ENCODE peak calls at places on chromosome 18, in seven cellular contexts. Y is NCI-H1694 treated with DMSO at 0.1 percent for 48 hours, W is NB4, I is GM23338, D is NCI-H2081, T is hypothalamus, P is NCI-H1105. U is an unnamed sample.

GRCh38 chr18:44679912-44680270 is 797 bp upstream of the SETBP1 start:
- DNase-seq in P (peak; percentile 76), Y (peak; percentile 8), T (no peak), D (peak; percentile 42), I (peak; percentile 72), W (no peak), U (no peak)

GRCh38 chr18:44700652-44701051 is 20.0 kb downstream of the SETBP1 start:
- DNase-seq in W (peak; percentile 2), P (no peak), T (no peak), Y (no peak), D (no peak), I (no peak), U (no peak)

GRCh38 chr18:30698571-30698970 is 344.0 kb downstream of the DSC3 start:
- DNase-seq in W (no peak), P (no peak), Y (no peak), T (no peak), D (no peak), I (no peak), U (no peak)

GRCh38 chr18:77223221-77223639 is 26.4 kb upstream of the GALR1 start:
- DNase-seq in W (no peak), Y (no peak), T (no peak), I (peak; percentile 10), P (no peak), D (peak; percentile 16), U (no peak)

GRCh38 chr18:42068030-42068429 is 113.0 kb downstream of the PIK3C3 start:
- DNase-seq in T (no peak), W (no peak), Y (no peak), I (no peak), D (no peak), P (no peak), U (no peak)

GRCh38 chr18:50819027-50819726 is 639 bp downstream of the MRO start:
- DNase-seq in I (peak; percentile 90), D (peak; percentile 2), T (no peak), Y (no peak), W (peak; percentile 9), P (peak; percentile 22), U (peak; percentile 21)

GRCh38 chr18:57624988-57625387 is 3.4 kb upstream of the NARS1 start:
- DNase-seq in T (no peak), I (no peak), D (no peak), Y (no peak), P (no peak), W (no peak), U (no peak)

GRCh38 chr18:46071894-46072867 is at the start of gene PSTPIP2:
- DNase-seq in P (peak; percentile 31), Y (no peak), W (no peak), D (peak; percentile 15), T (peak; percentile 8), I (peak; percentile 72), U (peak; percentile 79)

GRCh38 chr18:62942578-62942977 is 227.2 kb downstream of the PHLPP1 start:
- DNase-seq in I (no peak), W (no peak), T (no peak), P (no peak), D (no peak), Y (peak; percentile 18), U (no peak)

GRCh38 chr18:68796936-68797690 is 767 bp upstream of the CCDC102B start:
- DNase-seq in Y (no peak), T (no peak), D (peak; percentile 61), I (peak; percentile 1), P (no peak), W (peak; percentile 34), U (no peak)

GRCh38 chr18:69067048-69067447 is 269.2 kb downstream of the CCDC102B start:
- DNase-seq in P (no peak), I (no peak), D (no peak), Y (no peak), T (no peak), W (no peak), U (no peak)

GRCh38 chr18:69705987-69706386 is 241.7 kb downstream of the CD226 start:
- DNase-seq in I (peak; percentile 92), W (no peak), T (no peak), D (no peak), P (no peak), Y (no peak), U (no peak)

GRCh38 chr18:59996370-59996966 is 96.7 kb downstream of the PMAIP1 start:
- DNase-seq in Y (peak; percentile 10), T (no peak), P (peak; percentile 69), W (peak; percentile 38), D (peak; percentile 64), I (peak; percentile 68), U (peak; percentile 75)

GRCh38 chr18:13377496-13377895 is 158.9 kb downstream of the LDLRAD4 start:
- DNase-seq in D (no peak), T (no peak), I (no peak), W (no peak), P (no peak), Y (no peak), U (no peak)

GRCh38 chr18:68083131-68083530 is 566.6 kb upstream of the DSEL start:
- DNase-seq in W (no peak), P (no peak), D (no peak), T (no peak), I (no peak), Y (no peak), U (peak; percentile 5)

GRCh38 chr18:32386466-32386865 is 84.2 kb downstream of the GAREM1 start:
- DNase-seq in D (no peak), Y (no peak), P (no peak), I (no peak), T (no peak), W (no peak), U (no peak)

GRCh38 chr18:80157708-80158343 is 48.8 kb downstream of the ADNP2 start:
- DNase-seq in T (peak; percentile 21), Y (peak; percentile 34), P (peak; percentile 43), D (peak; percentile 60), W (peak; percentile 72), I (peak; percentile 85), U (peak; percentile 73)